ENCODE peak calls at places on chromosome 4, in five cellular contexts. One of them, this sample, is unnamed.

GRCh38 chr4:76386566-76387305 is 34.2 kb downstream of the CCDC158 start:
- DNase-seq in spleen: no peak
- DNase-seq in adrenal gland: no peak
- DNase-seq in tibial nerve: no peak
- DNase-seq in esophagus muscularis mucosa: no peak
- DNase-seq in this sample: no peak

GRCh38 chr4:176999943-177000543 is 207.3 kb upstream of the VEGFC start:
- DNase-seq in spleen: no peak
- DNase-seq in adrenal gland: no peak
- DNase-seq in tibial nerve: no peak
- DNase-seq in esophagus muscularis mucosa: no peak
- DNase-seq in this sample: no peak

GRCh38 chr4:96952610-96953009 is 1112.7 kb downstream of the PDHA2 start:
- DNase-seq in spleen: no peak
- DNase-seq in esophagus muscularis mucosa: no peak
- DNase-seq in adrenal gland: no peak
- DNase-seq in tibial nerve: no peak
- DNase-seq in this sample: no peak

GRCh38 chr4:158810487-158811215 is 41.8 kb downstream of the FNIP2 start:
- DNase-seq in adrenal gland: peak
- DNase-seq in esophagus muscularis mucosa: peak
- DNase-seq in spleen: no peak
- DNase-seq in tibial nerve: peak
- DNase-seq in this sample: peak

GRCh38 chr4:141275834-141276233 is 55.1 kb downstream of the ZNF330 start:
- DNase-seq in spleen: no peak
- DNase-seq in adrenal gland: no peak
- DNase-seq in esophagus muscularis mucosa: no peak
- DNase-seq in tibial nerve: no peak
- DNase-seq in this sample: no peak

GRCh38 chr4:6834867-6835266 is 52.3 kb downstream of the KIAA0232 start:
- DNase-seq in adrenal gland: no peak
- DNase-seq in spleen: no peak
- DNase-seq in esophagus muscularis mucosa: no peak
- DNase-seq in tibial nerve: no peak
- DNase-seq in this sample: no peak

GRCh38 chr4:109701566-109702399 is 1.5 kb downstream of the CASP6 start:
- DNase-seq in tibial nerve: no peak
- DNase-seq in adrenal gland: no peak
- DNase-seq in spleen: no peak
- DNase-seq in esophagus muscularis mucosa: no peak
- DNase-seq in this sample: no peak

GRCh38 chr4:103498161-103499070 is 221.4 kb downstream of the TACR3 start:
- DNase-seq in tibial nerve: no peak
- DNase-seq in esophagus muscularis mucosa: no peak
- DNase-seq in spleen: peak
- DNase-seq in adrenal gland: no peak
- DNase-seq in this sample: no peak

GRCh38 chr4:794911-795725 is 30.8 kb downstream of the CPLX1 start:
- DNase-seq in esophagus muscularis mucosa: no peak
- DNase-seq in spleen: peak
- DNase-seq in tibial nerve: no peak
- DNase-seq in adrenal gland: no peak
- DNase-seq in this sample: no peak

GRCh38 chr4:6909970-6910339 is 329 bp downstream of the TBC1D14 start:
- DNase-seq in tibial nerve: no peak
- DNase-seq in adrenal gland: no peak
- DNase-seq in spleen: peak
- DNase-seq in esophagus muscularis mucosa: no peak
- DNase-seq in this sample: peak

GRCh38 chr4:66750273-66750672 is 795.0 kb downstream of the CENPC start:
- DNase-seq in spleen: no peak
- DNase-seq in tibial nerve: no peak
- DNase-seq in adrenal gland: no peak
- DNase-seq in esophagus muscularis mucosa: no peak
- DNase-seq in this sample: no peak

GRCh38 chr4:65007841-65008439 is 598.7 kb upstream of the TECRL start:
- DNase-seq in spleen: no peak
- DNase-seq in adrenal gland: no peak
- DNase-seq in esophagus muscularis mucosa: no peak
- DNase-seq in tibial nerve: no peak
- DNase-seq in this sample: no peak

GRCh38 chr4:96874657-96875056 is 1034.8 kb downstream of the PDHA2 start:
- DNase-seq in adrenal gland: no peak
- DNase-seq in spleen: no peak
- DNase-seq in tibial nerve: no peak
- DNase-seq in esophagus muscularis mucosa: no peak
- DNase-seq in this sample: no peak

GRCh38 chr4:118941149-118941548 is 52.5 kb downstream of the SYNPO2 start:
- DNase-seq in adrenal gland: no peak
- DNase-seq in spleen: no peak
- DNase-seq in esophagus muscularis mucosa: no peak
- DNase-seq in tibial nerve: peak
- DNase-seq in this sample: no peak

GRCh38 chr4:94714761-94715160 is 43.0 kb upstream of the BMPR1B start:
- DNase-seq in tibial nerve: no peak
- DNase-seq in adrenal gland: no peak
- DNase-seq in spleen: no peak
- DNase-seq in esophagus muscularis mucosa: no peak
- DNase-seq in this sample: no peak

GRCh38 chr4:152101546-152102183 is 340.9 kb upstream of the GATB start:
- DNase-seq in esophagus muscularis mucosa: peak
- DNase-seq in tibial nerve: no peak
- DNase-seq in spleen: no peak
- DNase-seq in adrenal gland: no peak
- DNase-seq in this sample: no peak

GRCh38 chr4:82561745-82562552 is at the start of gene TMEM150C:
- DNase-seq in tibial nerve: no peak
- DNase-seq in spleen: no peak
- DNase-seq in esophagus muscularis mucosa: peak
- DNase-seq in adrenal gland: peak
- DNase-seq in this sample: peak

GRCh38 chr4:18844726-18845125 is 823.2 kb upstream of the LCORL start:
- DNase-seq in esophagus muscularis mucosa: no peak
- DNase-seq in tibial nerve: no peak
- DNase-seq in adrenal gland: no peak
- DNase-seq in spleen: no peak
- DNase-seq in this sample: no peak

GRCh38 chr4:176191974-176192373 is 3.4 kb downstream of the SPATA4 start:
- DNase-seq in tibial nerve: no peak
- DNase-seq in spleen: no peak
- DNase-seq in esophagus muscularis mucosa: no peak
- DNase-seq in adrenal gland: no peak
- DNase-seq in this sample: no peak

GRCh38 chr4:47238697-47239096 is 207.3 kb downstream of the GABRB1 start:
- DNase-seq in spleen: no peak
- DNase-seq in adrenal gland: no peak
- DNase-seq in tibial nerve: no peak
- DNase-seq in esophagus muscularis mucosa: no peak
- DNase-seq in this sample: no peak

GRCh38 chr4:88953400-88953799 is 103.6 kb downstream of the FAM13A start:
- DNase-seq in tibial nerve: no peak
- DNase-seq in adrenal gland: no peak
- DNase-seq in spleen: no peak
- DNase-seq in esophagus muscularis mucosa: no peak
- DNase-seq in this sample: no peak

GRCh38 chr4:31094474-31094873 is 374.3 kb downstream of the PCDH7 start:
- DNase-seq in tibial nerve: no peak
- DNase-seq in adrenal gland: no peak
- DNase-seq in esophagus muscularis mucosa: no peak
- DNase-seq in spleen: no peak
- DNase-seq in this sample: no peak

GRCh38 chr4:147950840-147951239 is 219.0 kb downstream of the ARHGAP10 start:
- DNase-seq in adrenal gland: no peak
- DNase-seq in tibial nerve: no peak
- DNase-seq in esophagus muscularis mucosa: no peak
- DNase-seq in spleen: no peak
- DNase-seq in this sample: no peak

GRCh38 chr4:178812866-178813265 is 1370.6 kb upstream of the AGA start:
- DNase-seq in esophagus muscularis mucosa: no peak
- DNase-seq in tibial nerve: no peak
- DNase-seq in adrenal gland: no peak
- DNase-seq in spleen: no peak
- DNase-seq in this sample: no peak
- H3K4me3 ChIP-seq in esophagus muscularis mucosa: no peak
- H3K4me3 ChIP-seq in tibial nerve: no peak
- H3K4me3 ChIP-seq in adrenal gland: no peak
- H3K4me3 ChIP-seq in spleen: no peak
- H3K4me3 ChIP-seq in this sample: no peak

GRCh38 chr4:55272102-55272501 is 73.9 kb upstream of the SRD5A3 start:
- DNase-seq in spleen: no peak
- DNase-seq in tibial nerve: no peak
- DNase-seq in adrenal gland: no peak
- DNase-seq in esophagus muscularis mucosa: no peak
- DNase-seq in this sample: no peak

GRCh38 chr4:55269470-55269869 is 76.6 kb upstream of the SRD5A3 start:
- DNase-seq in tibial nerve: no peak
- DNase-seq in spleen: no peak
- DNase-seq in esophagus muscularis mucosa: no peak
- DNase-seq in adrenal gland: no peak
- DNase-seq in this sample: no peak

GRCh38 chr4:55272576-55272975 is 73.5 kb upstream of the SRD5A3 start:
- DNase-seq in tibial nerve: no peak
- DNase-seq in esophagus muscularis mucosa: no peak
- DNase-seq in adrenal gland: no peak
- DNase-seq in spleen: no peak
- DNase-seq in this sample: no peak

DNA sequence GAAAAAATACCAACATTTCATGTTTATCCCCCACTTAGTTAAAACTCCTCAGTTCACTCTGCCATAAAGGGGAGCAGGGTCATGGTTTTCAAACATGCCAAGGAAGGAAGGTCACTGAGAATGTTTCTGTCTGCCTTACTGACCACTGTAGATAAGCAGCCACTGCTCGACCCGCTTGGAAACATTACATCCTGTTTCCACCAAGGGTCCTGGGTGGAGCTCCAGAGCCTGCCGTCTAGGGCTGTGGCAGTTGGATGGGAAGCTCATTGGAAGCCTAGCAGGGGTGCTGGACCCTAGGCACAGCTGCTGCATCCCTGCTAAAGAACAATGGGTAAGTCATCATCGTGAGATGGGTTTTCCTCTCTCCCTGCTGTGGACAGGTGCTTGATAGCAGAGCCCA is 76.1 kb upstream of the SRD5A3 start:
- DNase-seq in tibial nerve: no peak
- DNase-seq in adrenal gland: peak
- DNase-seq in spleen: peak
- DNase-seq in esophagus muscularis mucosa: no peak
- DNase-seq in this sample: no peak
- TF ChIP-seq POLR2A in tibial nerve: no peak
- TF ChIP-seq POLR2A in adrenal gland: no peak
- TF ChIP-seq POLR2A in spleen: no peak
- TF ChIP-seq POLR2A in esophagus muscularis mucosa: no peak
- TF ChIP-seq POLR2A in this sample: no peak

GRCh38 chr4:121696140-121696640 is 590 bp downstream of the ANXA5 start:
- DNase-seq in spleen: peak
- DNase-seq in esophagus muscularis mucosa: peak
- DNase-seq in adrenal gland: peak
- DNase-seq in tibial nerve: peak
- DNase-seq in this sample: peak

GRCh38 chr4:121701263-121701662 is 4.5 kb upstream of the ANXA5 start:
- DNase-seq in adrenal gland: no peak
- DNase-seq in tibial nerve: no peak
- DNase-seq in esophagus muscularis mucosa: no peak
- DNase-seq in spleen: no peak
- DNase-seq in this sample: no peak

GRCh38 chr4:121698119-121698732 is 1.4 kb upstream of the ANXA5 start:
- DNase-seq in spleen: no peak
- DNase-seq in esophagus muscularis mucosa: no peak
- DNase-seq in adrenal gland: no peak
- DNase-seq in tibial nerve: peak
- DNase-seq in this sample: no peak

GRCh38 chr4:121696641-121697461 is at the start of gene ANXA5:
- DNase-seq in tibial nerve: peak
- DNase-seq in spleen: peak
- DNase-seq in adrenal gland: peak
- DNase-seq in esophagus muscularis mucosa: peak
- DNase-seq in this sample: peak

GRCh38 chr4:121697626-121698025 is 846 bp upstream of the ANXA5 start:
- DNase-seq in tibial nerve: no peak
- DNase-seq in adrenal gland: no peak
- DNase-seq in spleen: no peak
- DNase-seq in esophagus muscularis mucosa: peak
- DNase-seq in this sample: no peak
- H3K27ac ChIP-seq in tibial nerve: peak
- H3K27ac ChIP-seq in adrenal gland: peak
- H3K27ac ChIP-seq in spleen: peak
- H3K27ac ChIP-seq in esophagus muscularis mucosa: peak
- H3K27ac ChIP-seq in this sample: peak

GRCh38 chr4:183527326-183527725 is 22.5 kb downstream of the ING2 start:
- DNase-seq in esophagus muscularis mucosa: no peak
- DNase-seq in spleen: no peak
- DNase-seq in adrenal gland: no peak
- DNase-seq in tibial nerve: no peak
- DNase-seq in this sample: no peak
- H3K4me3 ChIP-seq in esophagus muscularis mucosa: no peak
- H3K4me3 ChIP-seq in spleen: no peak
- H3K4me3 ChIP-seq in adrenal gland: no peak
- H3K4me3 ChIP-seq in tibial nerve: no peak
- H3K4me3 ChIP-seq in this sample: no peak

DNA sequence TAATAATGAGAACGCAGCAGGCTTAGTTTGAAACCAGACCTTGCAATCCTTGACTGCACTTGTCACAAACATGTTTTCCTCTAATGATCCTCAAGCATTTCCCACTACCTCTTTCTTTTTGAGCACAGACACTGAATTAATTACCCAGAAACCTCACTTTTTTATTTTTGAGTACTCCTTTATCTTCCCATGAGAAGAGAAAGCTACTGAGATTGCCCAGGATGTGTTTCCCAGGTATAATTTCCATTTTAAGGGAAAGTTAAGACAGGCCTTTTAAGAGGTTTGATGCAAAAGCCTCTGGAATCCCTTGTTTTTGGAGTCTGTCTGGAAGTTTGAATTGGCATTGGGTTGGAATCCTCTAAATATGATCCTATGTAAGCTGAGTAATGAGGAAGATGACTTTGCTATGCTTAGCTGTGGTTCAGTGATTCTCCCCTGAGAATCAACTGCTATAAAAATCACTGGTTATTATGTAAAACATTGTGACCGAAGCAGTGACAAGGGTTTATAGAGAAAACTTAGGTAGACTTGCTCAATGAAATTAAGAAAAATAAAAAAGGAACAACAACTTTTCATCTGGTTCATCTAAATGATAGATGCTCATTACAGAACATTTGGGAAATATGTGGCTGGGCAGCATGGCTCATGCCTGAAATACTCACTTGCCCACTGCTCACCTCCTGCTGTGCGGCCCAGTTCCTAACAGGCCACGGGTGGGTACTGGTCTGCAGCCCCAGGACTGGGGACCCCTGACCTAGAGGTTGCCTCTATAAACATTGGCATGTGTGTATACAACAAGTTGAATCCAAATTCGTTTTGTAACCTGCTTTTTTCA is 10.8 kb upstream of the RHOH start:
- DNase-seq in tibial nerve: no peak
- DNase-seq in spleen: no peak
- DNase-seq in esophagus muscularis mucosa: no peak
- DNase-seq in adrenal gland: no peak
- DNase-seq in this sample: no peak
- TF ChIP-seq POLR2A in tibial nerve: no peak
- TF ChIP-seq POLR2A in spleen: no peak
- TF ChIP-seq POLR2A in esophagus muscularis mucosa: no peak
- TF ChIP-seq POLR2A in adrenal gland: no peak
- TF ChIP-seq POLR2A in this sample: no peak

This sample was measured in heart left ventricle.